ENCODE peak calls at places on chromosomes 1 and 21, in nine cellular contexts. Z is BJ, Q is spleen, Y is right lobe of liver, T is Peyer's patch, N is sigmoid colon, W is AG10803, L is breast epithelium, E is SJSA1. B is an unnamed sample.

GRCh38 chr1:54945393-54945936 is 35.0 kb upstream of the TMEM61 start:
- DNase-seq in Z (no peak), Q (no peak), Y (peak; percentile 63), T (peak; percentile 93), N (no peak), W (no peak), L (no peak), E (no peak), B (no peak)

GRCh38 chr1:8083739-8084484 is 57.8 kb upstream of the ERRFI1 start:
- DNase-seq in Z (no peak), Q (no peak), Y (no peak), T (peak; percentile 62), N (no peak), W (peak; percentile 77), L (no peak), E (no peak), B (no peak)

GRCh38 chr1:154770897-154771594 is 99.0 kb downstream of the KCNN3 start:
- DNase-seq in Z (no peak), Q (peak; percentile 5), Y (no peak), T (no peak), N (peak; percentile 24), W (no peak), L (no peak), E (no peak), B (no peak)

GRCh38 chr1:228860911-228861829 is 125.9 kb downstream of the RHOU start:
- DNase-seq in Z (peak; percentile 61), Q (no peak), Y (no peak), T (peak; percentile 78), N (no peak), W (peak; percentile 85), L (no peak), E (peak; percentile 64), B (peak; percentile 67)

GRCh38 chr1:78223417-78224215 is 177.8 kb downstream of the GIPC2 start:
- DNase-seq in Z (no peak), Q (no peak), Y (no peak), T (no peak), N (no peak), W (peak; percentile 59), L (no peak), E (no peak), B (peak; percentile 40)

GRCh38 chr1:19815801-19816736 is 986 bp upstream of the RNF186 start:
- DNase-seq in Z (no peak), Q (peak; percentile 86), Y (peak; percentile 89), T (peak; percentile 91), N (no peak), W (no peak), L (no peak), E (no peak), B (no peak)

GRCh38 chr1:70641868-70642267 is 230.8 kb downstream of the CTH start:
- DNase-seq in Z (no peak), Q (no peak), Y (no peak), T (no peak), N (no peak), W (no peak), L (no peak), E (no peak), B (no peak)

GRCh38 chr1:245277276-245277675 is 122.5 kb downstream of the KIF26B start:
- DNase-seq in Z (no peak), Q (no peak), Y (no peak), T (no peak), N (no peak), W (no peak), L (no peak), E (no peak), B (no peak)

GRCh38 chr1:218164111-218164929 is 120.8 kb upstream of the RRP15 start:
- DNase-seq in Z (no peak), Q (peak; percentile 72), Y (peak; percentile 37), T (peak; percentile 47), N (no peak), W (peak; percentile 5), L (no peak), E (peak; percentile 44), B (no peak)

GRCh38 chr1:14140800-14141526 is 441.0 kb downstream of the PRDM2 start:
- DNase-seq in Z (no peak), Q (no peak), Y (no peak), T (no peak), N (no peak), W (peak; percentile 44), L (peak; percentile 68), E (no peak), B (no peak)

GRCh38 chr1:185731446-185731845 is 2.7 kb upstream of the HMCN1 start:
- DNase-seq in Z (no peak), Q (no peak), Y (no peak), T (no peak), N (no peak), W (no peak), L (no peak), E (no peak), B (no peak)

GRCh38 chr1:235648407-235648907 is 1.1 kb downstream of the GNG4 start:
- DNase-seq in Z (no peak), Q (peak; percentile 65), Y (no peak), T (no peak), N (peak; percentile 53), W (no peak), L (no peak), E (no peak), B (no peak)

GRCh38 chr21:38830667-38831525 is 25.2 kb downstream of the ETS2 start:
- DNase-seq in Z (no peak), Q (peak; percentile 68), Y (no peak), T (no peak), N (no peak), W (no peak), L (no peak), E (no peak), B (no peak)

GRCh38 chr1:47761974-47762373 is 235.2 kb downstream of the TRABD2B start:
- DNase-seq in Z (no peak), Q (peak; percentile 29), Y (no peak), T (no peak), N (peak; percentile 42), W (no peak), L (peak; percentile 12), E (no peak), B (no peak)

GRCh38 chr1:10613340-10613739 is 138.6 kb downstream of the PEX14 start:
- DNase-seq in Z (no peak), Q (peak; percentile 44), Y (no peak), T (peak; percentile 28), N (peak; percentile 38), W (no peak), L (peak; percentile 47), E (no peak), B (no peak)

GRCh38 chr1:235417101-235417697 is 50.0 kb downstream of the TBCE start:
- DNase-seq in Z (peak; percentile 58), Q (no peak), Y (no peak), T (peak; percentile 86), N (peak; percentile 69), W (peak; percentile 84), L (no peak), E (peak; percentile 61), B (peak; percentile 62)

DNA sequence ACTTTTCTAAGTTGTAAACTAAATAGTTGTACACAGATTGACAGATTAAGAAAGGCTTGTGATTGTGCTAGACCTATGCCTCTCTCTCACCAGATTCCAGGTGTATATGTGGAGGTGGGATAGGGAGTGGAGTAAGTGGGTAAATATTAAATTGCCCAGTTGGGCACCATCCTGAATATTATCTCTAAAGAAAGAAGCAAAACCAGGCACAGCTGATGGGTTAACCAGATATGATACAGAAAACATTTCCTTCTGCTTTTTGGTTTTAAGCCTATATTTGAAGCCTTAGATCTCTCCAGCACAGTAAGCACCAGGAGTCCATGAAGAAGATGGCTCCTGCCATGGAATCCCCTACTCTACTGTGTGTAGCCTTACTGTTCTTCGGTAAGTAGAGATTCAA is at the start of gene FCER1A:
- DNase-seq in Z (no peak), Q (no peak), Y (no peak), T (no peak), N (no peak), W (no peak), L (no peak), E (no peak), B (no peak)
- H3K4me3 ChIP-seq in Z (no peak within 1 kb of the TSS), Q (no peak within 1 kb of the TSS), Y (no peak within 1 kb of the TSS), T (no peak within 1 kb of the TSS), N (no peak within 1 kb of the TSS), W (no peak within 1 kb of the TSS), L (no peak within 1 kb of the TSS), E (no peak within 1 kb of the TSS), B (no peak within 1 kb of the TSS)

DNA sequence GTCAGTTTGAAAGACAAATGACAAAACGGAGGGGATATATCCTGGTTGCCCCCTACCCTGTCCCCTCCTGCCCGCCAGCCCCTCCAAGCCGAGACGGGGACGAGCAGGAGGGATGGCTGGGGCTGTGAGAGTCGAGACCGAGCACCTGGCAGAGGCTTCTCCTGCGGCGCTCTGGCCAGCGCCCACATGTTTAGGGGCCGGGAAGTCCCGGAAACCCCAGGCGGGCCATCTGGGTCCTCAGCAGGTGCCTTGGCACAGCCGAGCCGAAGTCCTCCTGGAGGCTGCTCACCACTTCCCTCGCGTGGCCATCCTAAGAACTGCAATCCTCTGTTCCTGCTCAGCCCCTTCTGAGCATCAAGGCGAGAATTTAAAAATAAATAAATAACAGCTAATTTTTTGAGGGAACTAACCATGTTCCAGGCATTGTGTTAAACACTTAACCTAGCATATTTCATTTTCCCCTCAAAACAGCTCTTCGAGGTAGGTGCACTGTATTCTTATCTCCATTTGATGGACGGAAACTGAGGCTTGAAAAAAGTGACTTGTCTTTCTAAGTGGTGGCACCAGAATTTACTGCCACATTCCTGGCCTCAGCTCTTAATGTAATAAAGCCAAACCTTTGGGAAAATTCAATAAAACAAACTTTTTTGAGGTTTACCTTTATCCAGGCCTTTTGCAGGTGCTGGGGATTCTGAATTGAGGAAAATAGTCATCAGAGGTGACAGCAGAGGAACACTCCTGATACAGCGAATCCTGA is 3.5 kb upstream of the RIMS3 start:
- DNase-seq in Z (no peak), Q (peak; percentile 94), Y (peak; percentile 78), T (peak; percentile 95), N (peak; percentile 86), W (peak; percentile 49), L (peak; percentile 79), E (peak; percentile 73), B (no peak)
- H3K4me3 ChIP-seq in Z (no peak overlapping the region), Q (no peak overlapping the region), Y (no peak overlapping the region), T (peak overlapping the region; percentile 40), N (no peak overlapping the region), W (no peak overlapping the region), L (peak overlapping the region; percentile 39), E (no peak overlapping the region), B (no peak overlapping the region)

GRCh38 chr1:202007703-202008489 is 2.5 kb upstream of the ELF3 start:
- DNase-seq in Z (no peak), Q (peak; percentile 41), Y (no peak), T (peak; percentile 84), N (no peak), W (no peak), L (peak; percentile 87), E (no peak), B (no peak)
- H3K4me3 ChIP-seq in Z (no peak overlapping the region), Q (no peak overlapping the region), Y (no peak overlapping the region), T (peak overlapping the region; percentile 42), N (no peak overlapping the region), W (no peak overlapping the region), L (peak overlapping the region; percentile 50), E (no peak overlapping the region), B (no peak overlapping the region)

GRCh38 chr1:171279678-171280077 is 31.4 kb downstream of the FMO1 start:
- DNase-seq in Z (no peak), Q (no peak), Y (no peak), T (no peak), N (no peak), W (no peak), L (no peak), E (no peak), B (no peak)

GRCh38 chr1:171279234-171279633 is 30.9 kb downstream of the FMO1 start:
- DNase-seq in Z (no peak), Q (no peak), Y (no peak), T (no peak), N (no peak), W (no peak), L (no peak), E (no peak), B (no peak)

GRCh38 chr1:171280596-171280995 is 32.3 kb downstream of the FMO1 start:
- DNase-seq in Z (no peak), Q (no peak), Y (no peak), T (no peak), N (no peak), W (no peak), L (no peak), E (no peak), B (no peak)

GRCh38 chr1:171277534-171277933 is 29.2 kb downstream of the FMO1 start:
- DNase-seq in Z (no peak), Q (no peak), Y (no peak), T (no peak), N (no peak), W (no peak), L (no peak), E (no peak), B (no peak)
- H3K4me3 ChIP-seq in Z (no peak overlapping the region), Q (no peak overlapping the region), Y (no peak overlapping the region), T (no peak overlapping the region), N (no peak overlapping the region), W (no peak overlapping the region), L (no peak overlapping the region), E (no peak overlapping the region), B (no peak overlapping the region)

B was measured in AG04449.